ENCODE peak calls at places on chromosomes 4 and X, in four cellular contexts. W, D, M and Z are unnamed samples.

GRCh38 chrX:24426921-24427746 is 38.0 kb upstream of the PDK3 start:
- DNase-seq in W (peak; percentile 60), M (peak; percentile 80), D (no peak), Z (peak; percentile 9)

GRCh38 chr4:138898282-138898681 is 117.3 kb upstream of the NOCT start:
- DNase-seq in M (no peak), D (no peak), W (no peak), Z (no peak)

GRCh38 chrX:154348114-154348531 is 26.3 kb downstream of the FLNA start:
- DNase-seq in W (no peak), M (no peak), D (no peak), Z (peak; percentile 33)

GRCh38 chrX:33190016-33190415 is 21.3 kb downstream of the DMD start:
- DNase-seq in M (no peak), D (no peak), W (no peak), Z (no peak)

GRCh38 chr4:105679186-105679585 is 29.3 kb downstream of the INTS12 start:
- DNase-seq in W (no peak), D (no peak), M (no peak), Z (peak; percentile 29)

GRCh38 chr4:77669911-77670590 is 64.4 kb downstream of the CXCL13 start:
- DNase-seq in W (no peak), D (no peak), M (no peak), Z (no peak)

GRCh38 chr4:107757860-107758476 is 37.9 kb upstream of the PAPSS1 start:
- DNase-seq in M (no peak), D (no peak), W (no peak), Z (no peak)

GRCh38 chr4:77449996-77450395 is 155.6 kb upstream of the CXCL13 start:
- DNase-seq in D (no peak), M (no peak), W (no peak), Z (no peak)

GRCh38 chrX:135185795-135186443 is 14.7 kb upstream of the CT55 start:
- DNase-seq in D (peak; percentile 22), W (peak; percentile 53), M (no peak), Z (no peak)

GRCh38 chr4:111937368-111937767 is 207.9 kb upstream of the FAM241A start:
- DNase-seq in D (no peak), W (peak; percentile 63), M (no peak), Z (no peak)

GRCh38 chr4:42359686-42360085 is 37.6 kb upstream of the SHISA3 start:
- DNase-seq in W (no peak), M (no peak), D (no peak), Z (no peak)

GRCh38 chrX:134431894-134432293 is 28.1 kb upstream of the HPRT1 start:
- DNase-seq in D (no peak), M (no peak), W (peak; percentile 75), Z (no peak)

GRCh38 chr4:27828843-27829242 is 968.2 kb downstream of the STIM2 start:
- DNase-seq in M (no peak), W (no peak), D (no peak), Z (no peak)

GRCh38 chrX:55033429-55033828 is 2.7 kb upstream of the ALAS2 start:
- DNase-seq in W (no peak), D (no peak), M (no peak), Z (no peak)

GRCh38 chr4:23934223-23934622 is 44.4 kb upstream of the PPARGC1A start:
- DNase-seq in W (no peak), M (no peak), D (no peak), Z (no peak)

GRCh38 chrX:49282647-49283011 is 13.0 kb downstream of the PPP1R3F start:
- DNase-seq in W (no peak), D (no peak), M (no peak), Z (no peak)

GRCh38 chr4:129092636-129093172 is 635 bp downstream of the SCLT1 start:
- DNase-seq in W (no peak), M (no peak), D (no peak), Z (no peak)

GRCh38 chr4:25552580-25553271 is 102.9 kb upstream of the SLC34A2 start:
- DNase-seq in M (no peak), W (no peak), D (no peak), Z (peak; percentile 65)

GRCh38 chr4:75848891-75849290 is 53.4 kb downstream of the PPEF2 start:
- DNase-seq in W (peak; percentile 15), M (no peak), D (no peak), Z (no peak)

GRCh38 chr4:185587444-185588161 is 52.3 kb upstream of the PDLIM3 start:
- DNase-seq in W (no peak), M (no peak), D (no peak), Z (peak; percentile 52)

GRCh38 chr4:99084595-99084994 is 4.0 kb downstream of the ADH5 start:
- DNase-seq in D (no peak), W (no peak), M (no peak), Z (no peak)

GRCh38 chr4:132992686-132993085 is 156.4 kb upstream of the PCDH10 start:
- DNase-seq in M (no peak), D (no peak), W (peak; percentile 15), Z (no peak)

GRCh38 chr4:57139783-57140182 is 29.6 kb upstream of the IGFBP7 start:
- DNase-seq in W (no peak), M (no peak), D (no peak), Z (no peak)

GRCh38 chrX:100895365-100896075 is 21.4 kb upstream of the NOX1 start:
- DNase-seq in M (no peak), W (peak; percentile 93), D (no peak), Z (peak; percentile 36)

GRCh38 chrX:13428055-13428786 is 108.4 kb upstream of the ATXN3L start:
- DNase-seq in D (no peak), W (peak; percentile 92), M (no peak), Z (no peak)

GRCh38 chrX:15664487-15665444 is at the start of gene CLTRN:
- DNase-seq in W (peak; percentile 86), M (no peak), D (no peak), Z (no peak)

GRCh38 chr4:152352645-152353116 is 183.2 kb downstream of the FBXW7 start:
- DNase-seq in W (peak; percentile 98), M (peak; percentile 94), D (peak; percentile 63), Z (peak; percentile 34)

GRCh38 chr4:187251896-187252295 is 528.2 kb upstream of the FAT1 start:
- DNase-seq in W (no peak), D (no peak), M (no peak), Z (no peak)

GRCh38 chr4:83282049-83282535 is 2.5 kb downstream of the COQ2 start:
- DNase-seq in D (no peak), W (peak; percentile 37), M (no peak), Z (no peak)

GRCh38 chr4:119628281-119629141 is at the start of gene PDE5A:
- DNase-seq in D (peak; percentile 78), M (peak; percentile 90), W (peak; percentile 87), Z (peak; percentile 87)

GRCh38 chr4:119626943-119627266 is 1.7 kb downstream of the PDE5A start:
- DNase-seq in W (no peak), M (no peak), D (peak; percentile 29), Z (no peak)

GRCh38 chr4:119626420-119626819 is 2.2 kb downstream of the PDE5A start:
- DNase-seq in W (no peak), M (no peak), D (no peak), Z (peak; percentile 27)

GRCh38 chr4:119629142-119629471 is 503 bp upstream of the PDE5A start:
- DNase-seq in D (no peak), M (no peak), W (no peak), Z (no peak)

GRCh38 chr4:119627267-119628190 is 1.1 kb downstream of the PDE5A start:
- DNase-seq in W (peak; percentile 39), D (peak; percentile 79), M (peak; percentile 90), Z (peak; percentile 77)
- TF ChIP-seq CTCF in W (peak; percentile 31), D (peak; percentile 92), M (peak; percentile 3), Z (peak; percentile 84)

GRCh38 chr4:183797445-183798248 is 107.5 kb upstream of the STOX2 start:
- DNase-seq in M (no peak), W (peak; percentile 48), D (no peak), Z (peak; percentile 66)

GRCh38 chr4:183798249-183798920 is 106.7 kb upstream of the STOX2 start:
- DNase-seq in D (no peak), W (peak; percentile 40), M (no peak), Z (peak; percentile 23)

GRCh38 chr4:183801460-183802168 is 103.5 kb upstream of the STOX2 start:
- DNase-seq in D (no peak), M (no peak), W (no peak), Z (no peak)

GRCh38 chr4:183798921-183799307 is 106.2 kb upstream of the STOX2 start:
- DNase-seq in W (peak; percentile 6), M (no peak), D (no peak), Z (no peak)

GRCh38 chr4:183797041-183797444 is 108.1 kb upstream of the STOX2 start:
- DNase-seq in W (peak; percentile 32), D (no peak), M (no peak), Z (peak; percentile 52)
- H3K4me3 ChIP-seq in W (peak overlapping the region; percentile 42), D (peak overlapping the region; percentile 51), M (peak overlapping the region; percentile 59), Z (peak overlapping the region; percentile 22)

GRCh38 chrX:110403839-110404238 is 45.2 kb downstream of the RTL9 start:
- DNase-seq in M (no peak), D (no peak), W (no peak), Z (no peak)
- H3K4me1 ChIP-seq in M (peaks cover 5% of the 10 kb centered on the region), D (no peaks in the 10 kb centered on the region), W (peaks cover 18% of the 10 kb centered on the region), Z (no peaks in the 10 kb centered on the region)

DNA sequence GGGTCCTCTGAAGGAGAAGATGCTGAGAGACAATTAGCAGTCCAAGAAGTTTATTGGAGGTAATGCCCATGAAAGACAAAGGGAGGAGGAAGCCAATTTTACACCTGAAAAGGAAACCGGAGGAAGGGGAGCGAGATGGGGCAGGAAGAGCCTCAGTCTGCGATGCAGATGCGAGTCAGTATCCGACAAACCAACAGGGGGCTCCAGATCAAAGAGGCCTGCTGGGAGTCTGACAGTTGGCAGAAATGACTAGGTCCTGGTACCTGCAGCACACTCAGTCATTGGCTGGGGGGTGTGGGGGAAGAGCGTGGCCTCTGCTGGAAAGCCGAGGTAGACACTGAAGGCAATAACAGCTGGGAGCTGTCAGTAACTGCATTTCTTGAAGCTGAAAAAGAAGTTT is 231.1 kb upstream of the CENPE start:
- DNase-seq in W (no peak), D (no peak), M (no peak), Z (no peak)
- TF ChIP-seq CTCF in W (no peak), D (no peak), M (no peak), Z (no peak)

DNA sequence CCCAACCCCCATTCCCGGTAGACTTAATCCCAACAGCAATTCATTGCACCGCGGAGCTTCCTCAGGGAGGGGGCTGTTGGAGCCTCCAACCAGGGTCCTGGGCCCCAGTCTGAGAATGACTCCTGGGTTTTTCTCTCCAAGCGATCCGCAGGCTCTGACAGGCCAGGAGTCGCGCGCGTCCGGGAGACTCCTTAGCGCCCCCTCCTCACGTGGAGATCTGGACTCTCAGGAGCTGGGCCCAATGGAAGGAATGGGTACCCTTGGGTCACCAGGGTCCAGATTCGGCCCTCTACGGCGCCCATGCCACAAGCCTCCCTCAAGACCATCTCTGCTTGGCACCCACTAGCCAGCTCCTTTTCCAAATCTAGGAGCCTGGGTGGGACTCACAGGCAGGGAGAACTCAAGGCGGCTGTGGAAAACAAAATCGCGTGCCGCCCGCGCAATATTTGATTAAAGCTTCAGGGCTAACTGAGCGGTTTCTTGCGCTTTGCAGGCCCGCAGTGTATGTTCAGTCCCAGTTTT is 7.1 kb downstream of the HAND2 start:
- DNase-seq in W (no peak), M (peak; percentile 85), D (no peak), Z (no peak)
- H3K4me3 ChIP-seq in W (no peak overlapping the region), M (peak overlapping the region; percentile 39), D (peak overlapping the region; percentile 64), Z (no peak overlapping the region)

GRCh38 chr4:2412885-2413716 is 5.3 kb downstream of the ZFYVE28 start:
- DNase-seq in M (no peak), W (peak; percentile 92), D (peak; percentile 75), Z (peak; percentile 94)
- H3K4me1 ChIP-seq in M (peaks cover 47% of the 10 kb centered on the region), W (peaks cover 31% of the 10 kb centered on the region), D (peaks cover 35% of the 10 kb centered on the region), Z (peaks cover 35% of the 10 kb centered on the region)